ENCODE peak calls at places on chromosome 18, in six cellular contexts. I is endothelial cell, A is bronchial epithelial cell, E is psoas muscle, Z is Calu3, G is RWPE1. M is an unnamed sample.

GRCh38 chr18:48486762-48487161 is 52.1 kb upstream of the CTIF start:
- DNase-seq in I (no peak), A (no peak), E (no peak), Z (no peak), G (no peak), M (no peak)

GRCh38 chr18:6297875-6298274 is 116.8 kb downstream of the L3MBTL4 start:
- DNase-seq in I (no peak), A (no peak), E (no peak), Z (no peak), G (no peak), M (no peak)

GRCh38 chr18:44725300-44726096 is 44.8 kb downstream of the SETBP1 start:
- DNase-seq in I (no peak), A (peak; percentile 70), E (peak; percentile 54), Z (peak; percentile 34), G (peak; percentile 26), M (no peak)

GRCh38 chr18:42477261-42477660 is 522.2 kb downstream of the PIK3C3 start:
- DNase-seq in I (no peak), A (no peak), E (no peak), Z (no peak), G (no peak), M (no peak)

GRCh38 chr18:54828290-54828871 is at the start of gene RAB27B:
- DNase-seq in I (peak; percentile 65), A (peak; percentile 95), E (peak; percentile 33), Z (peak; percentile 92), G (peak; percentile 69), M (peak; percentile 44)

GRCh38 chr18:5057348-5058012 is 139.6 kb downstream of the AKAIN1 start:
- DNase-seq in I (peak; percentile 78), A (peak; percentile 28), E (peak; percentile 28), Z (peak; percentile 76), G (peak; percentile 50), M (peak; percentile 53)

GRCh38 chr18:13137939-13138821 is 80.4 kb upstream of the LDLRAD4 start:
- DNase-seq in I (no peak), A (peak; percentile 13), E (peak; percentile 59), Z (peak; percentile 72), G (peak; percentile 44), M (no peak)

GRCh38 chr18:9771261-9771976 is 63.3 kb downstream of the RAB31 start:
- DNase-seq in I (peak; percentile 97), A (peak; percentile 58), E (peak; percentile 86), Z (peak; percentile 92), G (peak; percentile 64), M (peak; percentile 84)

GRCh38 chr18:76602169-76602568 is 107.1 kb upstream of the ZNF516 start:
- DNase-seq in I (no peak), A (no peak), E (no peak), Z (no peak), G (no peak), M (no peak)

GRCh38 chr18:13390196-13390595 is 171.6 kb downstream of the LDLRAD4 start:
- DNase-seq in I (no peak), A (no peak), E (no peak), Z (no peak), G (no peak), M (no peak)

GRCh38 chr18:79796531-79797390 is 977 bp upstream of the KCNG2 start:
- DNase-seq in I (no peak), A (no peak), E (no peak), Z (no peak), G (no peak), M (no peak)

GRCh38 chr18:50644807-50645206 is 84.9 kb downstream of the MAPK4 start:
- DNase-seq in I (peak; percentile 20), A (peak; percentile 56), E (no peak), Z (peak; percentile 46), G (peak; percentile 22), M (no peak)
- TF ChIP-seq CTCF in I (no peak), A (peak; percentile 76), E (no peak), Z (peak; percentile 47), G (peak; percentile 41), M (peak; percentile 50)

GRCh38 chr18:28176933-28177827 is at the start of gene CDH2:
- DNase-seq in I (peak; percentile 71), A (peak; percentile 10), E (peak; percentile 37), Z (no peak), G (peak; percentile 56), M (peak; percentile 60)
- TF ChIP-seq CTCF in I (peak; percentile 39), A (no peak), E (no peak), Z (no peak), G (no peak), M (peak; percentile 53)

GRCh38 chr18:36901277-36901701 is 72.4 kb downstream of the KIAA1328 start:
- DNase-seq in I (no peak), A (no peak), E (no peak), Z (no peak), G (no peak), M (no peak)
- TF ChIP-seq CTCF in I (no peak), A (no peak), E (no peak), Z (no peak), G (no peak), M (no peak)

GRCh38 chr18:7877609-7878008 is 310.5 kb downstream of the PTPRM start:
- DNase-seq in I (no peak), A (peak; percentile 59), E (no peak), Z (no peak), G (no peak), M (no peak)
- TF ChIP-seq CTCF in I (no peak), A (no peak), E (no peak), Z (no peak), G (no peak), M (no peak)

DNA sequence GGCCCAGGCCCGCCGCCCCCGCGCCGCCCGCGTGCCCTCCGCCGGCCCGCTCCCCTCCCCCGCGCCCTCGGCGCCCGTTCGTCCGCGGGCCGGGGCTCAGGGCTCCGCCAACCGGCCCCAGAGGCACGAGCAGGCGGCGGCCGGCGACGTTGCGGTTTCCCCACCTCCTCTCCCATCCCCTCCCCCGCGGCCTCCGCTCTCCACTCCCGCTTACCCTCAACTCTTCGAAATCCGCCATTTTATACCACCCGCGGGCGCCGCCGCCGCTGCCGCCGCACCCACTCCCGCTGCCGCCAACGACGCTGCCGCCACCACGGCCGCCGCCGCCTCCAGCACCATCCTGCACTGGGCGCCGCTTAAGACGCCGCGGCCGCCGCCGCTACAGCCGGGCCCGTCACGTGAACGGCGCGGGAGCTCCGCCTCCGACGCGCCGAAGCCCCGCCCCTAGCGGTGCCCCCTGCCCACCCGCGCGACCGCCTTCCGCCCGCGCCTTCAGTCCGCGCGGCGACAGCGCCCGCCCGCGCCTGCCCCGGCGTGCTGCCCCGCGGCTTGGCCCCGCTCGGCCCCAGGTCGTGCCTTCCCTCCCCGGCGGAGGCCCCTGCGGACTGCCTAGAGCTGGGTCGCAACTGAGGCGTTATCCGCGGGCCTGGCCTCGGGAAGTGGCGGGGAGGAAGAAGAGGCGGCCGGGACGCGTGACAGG is at the start of the genes KATNAL2 and PIAS2:
- DNase-seq in I (peak; percentile 82), A (peak; percentile 30), E (peak; percentile 82), Z (peak; percentile 77), G (peak; percentile 31), M (peak; percentile 72)
- TF ChIP-seq CTCF in I (no peak), A (no peak), E (no peak), Z (no peak), G (no peak), M (no peak)

GRCh38 chr18:11963991-11964484 is 17.3 kb upstream of the IMPA2 start:
- DNase-seq in I (no peak), A (no peak), E (no peak), Z (no peak), G (no peak), M (no peak)
- TF ChIP-seq CTCF in I (no peak), A (peak; percentile 19), E (no peak), Z (no peak), G (no peak), M (no peak)